ENCODE peak calls at places on chromosomes 4 and X, in five cellular contexts. S is activated CD8-positive, alpha-beta T cell treated with anti-CD3 and anti-CD28 coated beads, Interleukin-2, amount 10 ng/mL, durations not matched to agents 7 days and 5 days; Y is nucleus accumbens; A is tibial nerve; R is Caki2. Q is an unnamed sample.

GRCh38 chr4:182143822-182144620 is 99.2 kb upstream of the TENM3 start:
- DNase-seq in S (no peak), Y (no peak), A (no peak), R (peak), Q (peak)

GRCh38 chrX:18390941-18391538 is 34.4 kb upstream of the CDKL5 start:
- DNase-seq in S (peak), Y (no peak), A (peak), R (peak), Q (peak)

GRCh38 chrX:2628751-2629315 is 62.3 kb upstream of the CD99 start:
- DNase-seq in S (peak), Y (no peak), A (no peak), R (no peak), Q (no peak)

GRCh38 chr4:30839583-30840520 is 119.7 kb downstream of the PCDH7 start:
- DNase-seq in S (no peak), Y (no peak), A (no peak), R (peak), Q (no peak)

GRCh38 chr4:2875556-2875955 is 31.9 kb downstream of the ADD1 start:
- DNase-seq in S (no peak), Y (no peak), A (no peak), R (no peak), Q (peak)

GRCh38 chr4:173420821-173421220 is 21.9 kb upstream of the SCRG1 start:
- DNase-seq in S (no peak), Y (no peak), A (no peak), R (no peak), Q (no peak)

GRCh38 chrX:131441033-131441432 is 102.8 kb upstream of the OR13H1 start:
- DNase-seq in S (no peak), Y (no peak), A (no peak), R (no peak), Q (no peak)

GRCh38 chr4:83651846-83652245 is 115.9 kb downstream of the GPAT3 start:
- DNase-seq in S (no peak), Y (no peak), A (no peak), R (no peak), Q (no peak)

GRCh38 chr4:67988986-67989385 is 25.7 kb upstream of the TMPRSS11A start:
- DNase-seq in S (no peak), Y (no peak), A (no peak), R (no peak), Q (no peak)

GRCh38 chr4:25169446-25169845 is 9.2 kb upstream of the SEPSECS start:
- DNase-seq in S (no peak), Y (no peak), A (no peak), R (no peak), Q (no peak)

GRCh38 chr4:145679520-145679919 is 426 bp upstream of the C4orf51 start:
- DNase-seq in S (no peak), Y (no peak), A (no peak), R (peak), Q (no peak)

GRCh38 chr4:15040916-15041463 is 38.7 kb downstream of the CPEB2 start:
- DNase-seq in S (no peak), Y (no peak), A (no peak), R (no peak), Q (no peak)

GRCh38 chr4:17662694-17663093 is 48.3 kb downstream of the MED28 start:
- DNase-seq in S (no peak), Y (no peak), A (no peak), R (no peak), Q (no peak)

GRCh38 chr4:85928775-85929585 is 430.9 kb downstream of the MAPK10 start:
- DNase-seq in S (no peak), Y (no peak), A (no peak), R (peak), Q (no peak)

GRCh38 chr4:152316969-152317368 is 218.9 kb downstream of the FBXW7 start:
- DNase-seq in S (no peak), Y (no peak), A (no peak), R (peak), Q (peak)

GRCh38 chr4:141524116-141524515 is 112.3 kb upstream of the IL15 start:
- DNase-seq in S (no peak), Y (no peak), A (no peak), R (no peak), Q (no peak)

GRCh38 chr4:1622956-1623355 is 61.2 kb downstream of the FAM53A start:
- DNase-seq in S (no peak), Y (no peak), A (no peak), R (no peak), Q (no peak)

GRCh38 chr4:168200685-168201084 is 108.3 kb downstream of the ANXA10 start:
- DNase-seq in S (no peak), Y (no peak), A (no peak), R (no peak), Q (no peak)

GRCh38 chr4:10163296-10163695 is 46.7 kb upstream of the WDR1 start:
- DNase-seq in S (no peak), Y (no peak), A (no peak), R (no peak), Q (no peak)

GRCh38 chrX:31543565-31544125 is 471.8 kb upstream of the FTHL17 start:
- DNase-seq in S (no peak), Y (no peak), A (no peak), R (no peak), Q (no peak)

GRCh38 chr4:107278791-107279481 is 242.8 kb upstream of the DKK2 start:
- DNase-seq in S (no peak), Y (no peak), A (no peak), R (no peak), Q (no peak)

GRCh38 chr4:188811116-188811515 is 671.9 kb downstream of the TRIML1 start:
- DNase-seq in S (no peak), Y (no peak), A (no peak), R (no peak), Q (no peak)

GRCh38 chrX:112614640-112615039 is 65.1 kb downstream of the LHFPL1 start:
- DNase-seq in S (no peak), Y (no peak), A (no peak), R (peak), Q (no peak)

GRCh38 chr4:100913685-100914084 is 395.9 kb upstream of the EMCN start:
- DNase-seq in S (no peak), Y (no peak), A (no peak), R (no peak), Q (no peak)

GRCh38 chr4:158254328-158254727 is 44.0 kb downstream of the TMEM144 start:
- DNase-seq in S (no peak), Y (no peak), A (no peak), R (no peak), Q (no peak)

GRCh38 chr4:7754565-7755262 is 184.9 kb downstream of the AFAP1 start:
- DNase-seq in S (no peak), Y (no peak), A (no peak), R (no peak), Q (no peak)

GRCh38 chrX:69136546-69137331 is 28.5 kb downstream of the PJA1 start:
- DNase-seq in S (no peak), Y (no peak), A (peak), R (no peak), Q (no peak)

GRCh38 chrX:16807548-16807947 is 21.3 kb downstream of the TXLNG start:
- DNase-seq in S (no peak), Y (no peak), A (no peak), R (no peak), Q (no peak)

GRCh38 chr4:118751634-118752293 is 66.6 kb downstream of the METTL14 start:
- DNase-seq in S (no peak), Y (no peak), A (no peak), R (no peak), Q (no peak)

GRCh38 chr4:106522839-106523238 is 154.3 kb upstream of the GIMD1 start:
- DNase-seq in S (no peak), Y (no peak), A (no peak), R (no peak), Q (no peak)

GRCh38 chrX:131975851-131976250 is 47.3 kb upstream of the STK26 start:
- DNase-seq in S (no peak), Y (no peak), A (no peak), R (no peak), Q (no peak)

GRCh38 chr4:82372874-82373815 is 646 bp downstream of the HNRNPD start:
- DNase-seq in S (peak), Y (no peak), A (peak), R (peak), Q (peak)

GRCh38 chrX:136159615-136160025 is 12.3 kb downstream of the FHL1 start:
- DNase-seq in S (no peak), Y (no peak), A (no peak), R (no peak), Q (no peak)

GRCh38 chrX:69182818-69183375 is 17.6 kb upstream of the PJA1 start:
- DNase-seq in S (no peak), Y (no peak), A (no peak), R (no peak), Q (no peak)

GRCh38 chrX:39599339-39599738 is 498.4 kb downstream of the BCOR start:
- DNase-seq in S (no peak), Y (no peak), A (no peak), R (no peak), Q (no peak)

GRCh38 chr4:150828159-150828558 is 186.9 kb downstream of the LRBA start:
- DNase-seq in S (peak), Y (no peak), A (no peak), R (no peak), Q (no peak)

GRCh38 chr4:186669735-186670134 is 53.9 kb downstream of the FAT1 start:
- DNase-seq in S (no peak), Y (no peak), A (no peak), R (no peak), Q (no peak)